ENCODE peak calls at places on chromosome 1, in four cellular contexts. S is kidney glomerular epithelial cell, I is NCI-H2171 treated with DMSO at 0.1 percent for 48 hours, C is aorta. V is an unnamed sample.

GRCh38 chr1:210801501-210801900 is 332.4 kb downstream of the KCNH1 start:
- DNase-seq in S (no peak), C (no peak), I (no peak), V (no peak)

GRCh38 chr1:169694304-169694703 is 17.1 kb downstream of the SELL start:
- DNase-seq in C (no peak), S (no peak), I (no peak), V (no peak)

GRCh38 chr1:76727520-76727919 is 139.8 kb upstream of the ST6GALNAC5 start:
- DNase-seq in S (no peak), C (no peak), I (no peak), V (no peak)

GRCh38 chr1:151980287-151981177 is 13.1 kb downstream of the S100A10 start:
- DNase-seq in S (peak), I (peak), C (peak), V (no peak)

GRCh38 chr1:89945852-89946476 is 48.9 kb upstream of the ZNF326 start:
- DNase-seq in S (no peak), C (no peak), I (no peak), V (no peak)

GRCh38 chr1:245797592-245798366 is 643.0 kb downstream of the KIF26B start:
- DNase-seq in I (no peak), S (no peak), C (no peak), V (no peak)

GRCh38 chr1:210072129-210072528 is 134.1 kb downstream of the SYT14 start:
- DNase-seq in C (no peak), S (no peak), I (no peak), V (no peak)

GRCh38 chr1:47791879-47792608 is 205.1 kb downstream of the TRABD2B start:
- DNase-seq in S (no peak), C (no peak), I (no peak), V (no peak)

GRCh38 chr1:179586107-179586823 is 5.4 kb upstream of the TDRD5 start:
- DNase-seq in C (peak), S (peak), I (peak), V (peak)

GRCh38 chr1:174116042-174116441 is 43.3 kb upstream of the RABGAP1L start:
- DNase-seq in S (no peak), I (no peak), C (no peak), V (no peak)

GRCh38 chr1:156122086-156122485 is 7.6 kb downstream of the LMNA start:
- DNase-seq in I (no peak), S (no peak), C (no peak), V (no peak)

GRCh38 chr1:247288341-247288740 is 32.5 kb downstream of the VN1R5 start:
- DNase-seq in I (no peak), C (no peak), S (no peak), V (no peak)

GRCh38 chr1:168960595-168960994 is 145.9 kb upstream of the ATP1B1 start:
- DNase-seq in I (no peak), C (no peak), S (no peak), V (no peak)

GRCh38 chr1:17603091-17603841 is 63.8 kb downstream of the ARHGEF10L start:
- DNase-seq in I (peak), S (no peak), C (no peak), V (no peak)

GRCh38 chr1:209989525-209989924 is 51.5 kb downstream of the SYT14 start:
- DNase-seq in C (no peak), I (peak), S (peak), V (no peak)

GRCh38 chr1:47656719-47657685 is 219.2 kb downstream of the FOXD2 start:
- DNase-seq in I (no peak), S (no peak), C (peak), V (no peak)

GRCh38 chr1:108050911-108051624 is 86.1 kb upstream of the VAV3 start:
- DNase-seq in C (no peak), S (no peak), I (peak), V (no peak)

GRCh38 chr1:152164542-152165136 is 5.6 kb upstream of the RPTN start:
- DNase-seq in C (no peak), I (no peak), S (peak), V (no peak)

GRCh38 chr1:201015551-201016091 is 7.9 kb downstream of the KIF21B start:
- DNase-seq in C (no peak), I (no peak), S (no peak), V (no peak)